ENCODE peak calls at places on chromosome 5, in four cellular contexts. G is K562, L is HepG2, Q is GM12878. W is an unnamed sample.

GRCh38 chr5:61840354-61840753 is 465.7 kb upstream of the KIF2A start:
- DNase-seq in G (no peak), L (no peak), Q (no peak), W (no peak)

GRCh38 chr5:89703799-89704198 is 705.8 kb downstream of the CETN3 start:
- DNase-seq in G (no peak), L (no peak), Q (no peak), W (no peak)

GRCh38 chr5:54229041-54229780 is 81.2 kb downstream of the ARL15 start:
- DNase-seq in G (peak; percentile 54), L (peak; percentile 25), Q (no peak), W (peak; percentile 61)

GRCh38 chr5:40017918-40018317 is 593.1 kb upstream of the DAB2 start:
- DNase-seq in G (no peak), L (no peak), Q (no peak), W (no peak)

GRCh38 chr5:92836861-92837755 is 743.9 kb downstream of the NR2F1-AS1 start:
- DNase-seq in G (no peak), L (no peak), Q (no peak), W (no peak)

GRCh38 chr5:158140120-158140778 is 281.3 kb upstream of the CLINT1 start:
- DNase-seq in G (no peak), L (no peak), Q (no peak), W (no peak)

GRCh38 chr5:83595217-83595616 is 123.7 kb downstream of the VCAN start:
- DNase-seq in G (no peak), L (no peak), Q (no peak), W (no peak)

GRCh38 chr5:97208714-97209113 is 25.7 kb upstream of the RIOK2 start:
- DNase-seq in G (no peak), L (no peak), Q (no peak), W (no peak)

GRCh38 chr5:80076131-80077101 is 41.3 kb downstream of the THBS4 start:
- DNase-seq in G (peak; percentile 19), L (no peak), Q (no peak), W (no peak)

GRCh38 chr5:103139264-103139865 is 19.3 kb downstream of the PPIP5K2 start:
- DNase-seq in G (peak; percentile 71), L (peak; percentile 69), Q (peak; percentile 30), W (peak; percentile 76)

DNA sequence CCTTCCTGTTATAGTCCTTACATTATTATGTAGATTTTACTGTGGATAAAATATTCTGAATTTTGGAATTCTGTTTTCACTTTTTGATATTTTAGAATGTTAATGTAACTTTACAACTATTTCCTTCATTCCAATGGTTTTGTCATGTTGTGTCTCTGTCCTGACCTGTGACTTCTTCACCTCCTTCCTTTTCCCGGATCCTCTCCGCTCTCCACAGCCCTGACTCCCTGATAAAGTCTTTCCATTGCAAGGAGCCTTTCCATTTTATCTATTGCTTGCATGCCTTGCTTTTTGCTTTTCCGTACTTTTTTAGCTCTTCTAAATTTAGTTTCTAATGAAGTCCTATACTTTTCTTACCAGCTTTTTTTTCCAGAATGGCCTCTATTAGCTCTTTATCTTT is 117.6 kb upstream of the ARRDC3 start:
- DNase-seq in G (no peak), L (no peak), Q (no peak), W (no peak)
- TF ChIP-seq CEBPB in G (no peak), L (no peak), Q (no peak), W (no peak)

DNA sequence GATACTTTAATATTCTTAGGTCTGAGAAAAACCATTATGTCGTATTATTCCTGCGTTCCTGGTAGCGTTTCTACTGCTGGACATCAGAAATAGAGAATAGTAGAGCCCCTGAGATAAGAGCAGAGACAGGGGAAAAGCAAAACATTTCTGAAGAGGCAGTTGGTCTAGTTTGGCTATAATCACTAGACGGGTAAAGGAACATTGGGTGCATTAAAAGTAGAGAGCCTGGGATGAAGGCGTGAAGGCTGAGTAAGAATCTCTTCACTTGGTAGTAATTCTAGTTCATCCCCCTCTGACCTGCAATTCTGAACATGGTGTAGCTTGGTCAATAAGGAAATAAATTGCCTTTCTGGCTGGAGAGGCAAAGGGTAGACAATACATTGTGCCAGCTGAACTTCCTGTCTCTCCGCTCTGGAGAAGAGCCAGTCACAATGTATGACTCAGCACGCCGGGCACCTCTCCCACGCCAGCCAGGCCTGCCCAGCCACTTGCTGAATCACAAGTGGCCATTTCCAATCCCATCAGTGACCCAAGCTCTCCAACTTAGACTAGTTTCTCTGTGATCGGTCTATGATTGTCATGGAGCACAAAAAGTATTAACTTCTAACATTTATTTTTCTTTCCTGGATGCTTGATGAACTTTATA is 75.4 kb downstream of the STK32A start:
- DNase-seq in G (no peak), L (no peak), Q (no peak), W (peak; percentile 47)
- TF ChIP-seq JUNB in G (no peak), L (no peak), Q (no peak), W (no peak)

DNA sequence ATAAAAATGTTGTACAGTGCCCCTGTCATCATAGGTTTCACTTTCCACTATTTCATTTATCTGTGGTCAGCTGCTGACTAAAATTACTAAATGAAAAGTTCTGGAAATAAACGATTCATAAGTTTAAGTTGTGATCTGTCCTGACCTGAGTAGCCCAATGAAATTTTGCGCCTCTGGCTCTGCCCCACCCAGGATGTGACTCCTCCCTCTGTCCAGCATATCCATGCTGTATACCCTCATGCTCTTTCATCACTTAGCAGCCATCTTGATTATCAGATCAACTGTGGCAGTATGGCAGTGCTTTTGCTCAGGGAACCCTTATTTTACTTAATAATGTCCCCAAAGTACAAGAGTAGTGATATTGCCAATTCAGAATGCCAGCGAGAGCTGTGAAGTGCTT is 97.3 kb downstream of the STARD4 start:
- DNase-seq in G (no peak), L (no peak), Q (no peak), W (no peak)
- TF ChIP-seq CEBPB in G (no peak), L (no peak), Q (no peak), W (no peak)

GRCh38 chr5:126228934-126229333 is 194.3 kb upstream of the GRAMD2B start:
- DNase-seq in G (no peak), L (no peak), Q (no peak), W (no peak)

GRCh38 chr5:126235628-126236027 is 187.6 kb upstream of the GRAMD2B start:
- DNase-seq in G (no peak), L (no peak), Q (no peak), W (no peak)

GRCh38 chr5:126233256-126233655 is 190.0 kb upstream of the GRAMD2B start:
- DNase-seq in G (no peak), L (no peak), Q (no peak), W (no peak)

DNA sequence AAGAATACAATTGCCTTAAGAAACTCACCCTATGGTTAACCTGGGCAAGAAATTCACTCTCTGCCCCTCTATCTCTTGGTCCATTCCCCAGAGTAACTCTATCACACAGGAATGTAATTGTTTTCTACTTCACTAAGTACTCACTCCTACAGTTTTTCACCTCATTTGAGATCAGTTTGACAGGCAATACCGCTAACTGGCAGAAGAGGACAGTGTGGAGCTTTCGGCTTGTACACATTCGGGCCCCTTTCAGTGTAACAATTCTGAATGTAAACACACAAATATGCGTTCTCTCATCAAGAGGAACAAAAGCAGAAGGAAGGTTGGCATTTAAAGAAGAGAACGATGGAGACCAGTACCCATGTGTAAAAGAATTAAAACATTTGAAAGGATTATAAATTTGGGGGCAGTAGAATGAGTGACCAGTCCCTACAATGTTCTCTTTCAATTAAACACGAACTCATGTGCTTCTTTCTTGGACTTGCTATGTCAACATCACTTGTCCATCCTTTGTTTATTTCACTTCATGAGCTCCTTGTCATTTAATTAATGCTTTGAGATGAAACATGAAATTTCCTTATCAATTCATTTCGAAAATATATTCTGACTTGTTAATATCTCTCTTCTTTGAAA is 188.5 kb upstream of the GRAMD2B start:
- DNase-seq in G (no peak), L (peak; percentile 13), Q (no peak), W (peak; percentile 19)
- TF ChIP-seq JUNB in G (no peak), L (no peak), Q (no peak), W (no peak)